ENCODE peak calls at places on chromosomes 2 and 18, in five cellular contexts. Z is HepG2, P is K562, S is IMR-90, V is SK-N-SH. M is an unnamed sample.
A peak's percentile ranks its signal among the peaks of the same experiment; 100 is the strongest.

GRCh38 chr2:208064220-208064951 is 39.1 kb upstream of the PLEKHM3 start:
- DNase-seq in Z (peak; percentile 15), P (peak; percentile 40), S (peak; percentile 94), V (no peak), M (peak; percentile 67)

GRCh38 chr18:75247601-75248421 is 37.2 kb downstream of the TSHZ1 start:
- DNase-seq in Z (peak; percentile 6), P (no peak), S (peak; percentile 65), V (no peak), M (no peak)

GRCh38 chr2:25976884-25977741 is 5.2 kb downstream of the KIF3C start:
- DNase-seq in Z (no peak), P (no peak), S (no peak), V (peak; percentile 65), M (no peak)

GRCh38 chr2:236939751-236940229 is 145.9 kb upstream of the COPS8 start:
- DNase-seq in Z (no peak), P (no peak), S (no peak), V (no peak), M (no peak)

GRCh38 chr18:58276640-58277456 is 232.8 kb downstream of the NEDD4L start:
- DNase-seq in Z (no peak), P (no peak), S (no peak), V (no peak), M (no peak)

GRCh38 chr2:134927195-134927594 is 8.6 kb downstream of the CCNT2 start:
- DNase-seq in Z (no peak), P (no peak), S (peak; percentile 69), V (no peak), M (no peak)

GRCh38 chr2:28406276-28407096 is 13.8 kb downstream of the FOSL2 start:
- DNase-seq in Z (no peak), P (no peak), S (peak; percentile 51), V (no peak), M (no peak)

GRCh38 chr2:30412392-30413321 is 34.4 kb upstream of the LCLAT1 start:
- DNase-seq in Z (no peak), P (no peak), S (peak; percentile 21), V (peak; percentile 73), M (no peak)

GRCh38 chr2:144317071-144317738 is 202.7 kb downstream of the ZEB2 start:
- DNase-seq in Z (no peak), P (no peak), S (no peak), V (no peak), M (no peak)

GRCh38 chr18:2997429-2997828 is 15.5 kb downstream of the LPIN2 start:
- DNase-seq in Z (no peak), P (no peak), S (no peak), V (no peak), M (no peak)

GRCh38 chr2:222468338-222468737 is 44.0 kb downstream of the SGPP2 start:
- DNase-seq in Z (peak; percentile 27), P (no peak), S (no peak), V (peak; percentile 36), M (no peak)

GRCh38 chr2:23925702-23926288 is 1.1 kb downstream of the ATAD2B start:
- DNase-seq in Z (peak; percentile 44), P (peak; percentile 14), S (peak; percentile 68), V (no peak), M (peak; percentile 87)

GRCh38 chr18:59022167-59022945 is 117.3 kb upstream of the SEC11C start:
- DNase-seq in Z (no peak), P (no peak), S (no peak), V (peak; percentile 72), M (no peak)

GRCh38 chr2:237025090-237025865 is 60.4 kb upstream of the COPS8 start:
- DNase-seq in Z (peak; percentile 80), P (no peak), S (peak; percentile 90), V (no peak), M (no peak)

GRCh38 chr2:127169066-127169660 is 50.9 kb downstream of the CYP27C1 start:
- DNase-seq in Z (no peak), P (no peak), S (no peak), V (no peak), M (no peak)

GRCh38 chr2:204706939-204707338 is 161.7 kb downstream of the PARD3B start:
- DNase-seq in Z (no peak), P (no peak), S (peak; percentile 59), V (no peak), M (no peak)

GRCh38 chr18:72700961-72701710 is 157.0 kb upstream of the CBLN2 start:
- DNase-seq in Z (peak; percentile 9), P (no peak), S (peak; percentile 14), V (peak; percentile 20), M (no peak)

GRCh38 chr18:8745355-8746014 is 40.1 kb downstream of the MTCL1 start:
- DNase-seq in Z (no peak), P (no peak), S (peak; percentile 90), V (no peak), M (no peak)

GRCh38 chr2:219968685-219969345 is 341.4 kb downstream of the SLC4A3 start:
- DNase-seq in Z (no peak), P (no peak), S (peak; percentile 9), V (no peak), M (no peak)

GRCh38 chr2:231364961-231365810 is 30.3 kb upstream of the B3GNT7 start:
- DNase-seq in Z (peak; percentile 92), P (peak; percentile 27), S (peak; percentile 89), V (peak; percentile 83), M (no peak)

GRCh38 chr2:233692648-233693047 is at the start of gene UGT1A6:
- DNase-seq in Z (no peak), P (no peak), S (no peak), V (no peak), M (no peak)

GRCh38 chr18:6866552-6866951 is 137.0 kb downstream of the ARHGAP28 start:
- DNase-seq in Z (no peak), P (no peak), S (no peak), V (no peak), M (no peak)

GRCh38 chr2:36352711-36353110 is 2.9 kb upstream of the CRIM1 start:
- DNase-seq in Z (peak; percentile 62), P (no peak), S (peak; percentile 83), V (no peak), M (no peak)

GRCh38 chr2:239400000-239400831 is 604 bp downstream of the HDAC4 start:
- DNase-seq in Z (peak; percentile 32), P (peak; percentile 43), S (peak; percentile 36), V (peak; percentile 61), M (no peak)

GRCh38 chr2:238974510-238975166 is 126.8 kb downstream of the TWIST2 start:
- DNase-seq in Z (no peak), P (no peak), S (peak; percentile 92), V (no peak), M (no peak)

GRCh38 chr2:146037334-146037870 is 1517.5 kb upstream of the ZEB2 start:
- DNase-seq in Z (no peak), P (no peak), S (peak; percentile 11), V (no peak), M (no peak)

GRCh38 chr18:76490701-76491171 is 4.3 kb downstream of the ZNF516 start:
- DNase-seq in Z (no peak), P (no peak), S (peak; percentile 32), V (peak; percentile 44), M (no peak)

GRCh38 chr18:54235871-54236270 is 11.4 kb upstream of the MBD2 start:
- DNase-seq in Z (no peak), P (no peak), S (no peak), V (no peak), M (no peak)

GRCh38 chr2:25050128-25050527 is 8.3 kb downstream of the EFR3B start:
- DNase-seq in Z (no peak), P (no peak), S (no peak), V (no peak), M (peak; percentile 43)

GRCh38 chr2:114350186-114350725 is 92.2 kb upstream of the DPP10 start:
- DNase-seq in Z (no peak), P (no peak), S (no peak), V (no peak), M (no peak)

GRCh38 chr18:3140342-3140741 is 79.4 kb downstream of the MYOM1 start:
- DNase-seq in Z (no peak), P (no peak), S (no peak), V (no peak), M (no peak)

GRCh38 chr2:239878686-239879085 is 146.5 kb downstream of the NDUFA10 start:
- DNase-seq in Z (no peak), P (no peak), S (no peak), V (no peak), M (no peak)

GRCh38 chr18:68843467-68844089 is 45.7 kb downstream of the CCDC102B start:
- DNase-seq in Z (no peak), P (no peak), S (peak; percentile 18), V (no peak), M (no peak)

DNA sequence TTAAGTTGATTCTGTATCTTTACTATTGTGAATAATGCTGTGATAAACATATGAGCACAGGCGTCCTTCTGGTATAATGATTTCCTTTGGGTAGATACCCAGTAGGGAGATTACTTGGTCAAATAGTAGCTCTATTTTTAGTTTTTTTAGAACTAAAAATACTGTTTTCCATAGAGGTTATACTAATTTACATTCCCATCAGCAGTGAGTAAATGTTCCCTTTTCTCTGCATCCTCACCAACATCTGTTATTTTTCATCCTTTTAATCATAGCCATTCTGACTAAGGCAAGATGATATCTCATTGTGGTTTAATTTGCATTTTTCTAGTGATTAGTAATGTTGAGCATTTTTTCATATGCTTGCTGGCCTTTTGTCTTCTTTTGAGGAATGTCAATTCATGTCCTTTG is 35.1 kb downstream of the PMS1 start:
- DNase-seq in Z (no peak), P (no peak), S (peak; percentile 81), V (no peak), M (no peak)
- TF ChIP-seq MXI1 in Z (no peak), P (no peak), S (no peak), V (no peak), M (no peak)

GRCh38 chr18:47975105-47975504 is 44.6 kb upstream of the SMAD2 start:
- DNase-seq in Z (no peak), P (no peak), S (no peak), V (no peak), M (no peak)
- H3K4me2 ChIP-seq in Z (no peak overlapping the region), P (no peak overlapping the region), S (no peak overlapping the region), V (no peak overlapping the region), M (no peak overlapping the region)

GRCh38 chr2:217399288-217399687 is 539.4 kb upstream of the TNP1 start:
- DNase-seq in Z (no peak), P (no peak), S (peak; percentile 88), V (no peak), M (no peak)
- TF ChIP-seq MXI1 in Z (no peak), P (no peak), S (no peak), V (no peak), M (no peak)

DNA sequence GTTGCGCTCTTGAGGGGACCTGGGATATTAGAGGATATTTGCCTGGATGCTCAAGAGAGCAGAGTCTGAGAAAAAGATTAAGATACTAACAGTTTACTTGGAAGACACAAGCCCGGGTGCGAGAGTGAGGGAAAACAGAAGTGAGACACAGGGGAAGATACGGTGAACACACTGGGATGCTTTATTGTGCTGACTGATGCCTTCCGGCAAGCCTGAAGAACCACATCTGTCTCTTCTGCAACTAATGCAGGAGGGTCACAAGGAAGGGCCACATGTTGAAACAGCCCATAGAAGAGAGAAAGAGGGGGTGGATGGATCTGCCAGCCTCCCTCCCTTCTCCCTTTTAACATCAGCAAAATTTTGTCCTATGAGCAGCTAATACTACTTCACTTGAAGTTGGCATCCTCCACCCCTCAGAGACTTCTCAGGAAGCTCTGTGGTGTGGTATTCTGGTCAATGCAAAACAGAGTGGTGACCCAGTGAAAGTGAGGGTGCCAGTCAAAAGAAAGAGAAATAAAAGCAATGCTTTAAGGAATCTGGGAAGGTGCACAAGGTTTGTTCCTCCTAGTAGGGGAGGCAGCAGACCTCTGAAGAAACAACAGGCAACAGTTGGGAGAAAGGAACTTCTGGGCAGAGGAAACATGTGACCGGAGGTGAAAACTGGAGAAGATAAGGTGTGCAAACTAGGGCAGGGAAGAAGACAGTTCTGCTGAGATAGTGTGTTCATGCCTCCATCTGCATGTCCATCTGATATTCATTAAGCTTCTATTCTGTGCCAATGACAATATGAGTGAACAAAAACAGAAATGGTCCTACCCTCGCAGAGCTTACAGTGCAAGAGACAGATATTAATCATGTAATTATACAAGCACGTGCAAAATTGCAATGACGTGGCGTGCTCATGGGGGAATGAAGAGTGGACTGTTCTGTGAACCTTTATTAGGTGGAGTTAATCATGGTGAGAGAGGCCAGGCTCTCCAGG is 107.1 kb downstream of the LYPD6B start:
- DNase-seq in Z (no peak), P (no peak), S (no peak), V (peak; percentile 10), M (no peak)
- H3K4me2 ChIP-seq in Z (no peak overlapping the region), P (no peak overlapping the region), S (no peak overlapping the region), V (no peak overlapping the region), M (no peak overlapping the region)

M was measured in GM12878.